ENCODE peak calls at places on chromosome 22, in four cellular contexts. G is WTC11, C is stomach, E is D721Med. I is an unnamed sample.

GRCh38 chr22:22989856-22990255 is 80.5 kb upstream of the GNAZ start:
- DNase-seq in G (no peak), C (no peak), E (no peak), I (no peak)

GRCh38 chr22:46649176-46650077 is 29.2 kb downstream of the GRAMD4 start:
- DNase-seq in G (no peak), C (peak; percentile 39), E (no peak), I (no peak)

GRCh38 chr22:42376721-42377177 is 55.5 kb downstream of the NFAM1 start:
- DNase-seq in G (peak; percentile 65), C (peak; percentile 29), E (no peak), I (no peak)

GRCh38 chr22:43004362-43005035 is 10.4 kb downstream of the PACSIN2 start:
- DNase-seq in G (no peak), C (no peak), E (no peak), I (no peak)

GRCh38 chr22:44045171-44045570 is 21.1 kb downstream of the PARVB start:
- DNase-seq in G (no peak), C (no peak), E (no peak), I (no peak)

GRCh38 chr22:27840436-27840835 is 38.9 kb upstream of the MN1 start:
- DNase-seq in G (no peak), C (no peak), E (no peak), I (no peak)

GRCh38 chr22:48477031-48477721 is 1350.5 kb downstream of the BRD1 start:
- DNase-seq in G (no peak), C (peak; percentile 37), E (no peak), I (no peak)

GRCh38 chr22:35505394-35506258 is 35.0 kb upstream of the RASD2 start:
- DNase-seq in G (no peak), C (no peak), E (no peak), I (no peak)

GRCh38 chr22:35462558-35463230 is 62.8 kb downstream of the MCM5 start:
- DNase-seq in G (no peak), C (no peak), E (no peak), I (no peak)

GRCh38 chr22:37033605-37034430 is 14.3 kb downstream of the MPST start:
- DNase-seq in G (no peak), C (no peak), E (no peak), I (no peak)

GRCh38 chr22:50739279-50739691 is 1.3 kb downstream of the ACR start:
- DNase-seq in G (peak; percentile 10), C (peak; percentile 17), E (no peak), I (peak; percentile 83)

GRCh38 chr22:37607010-37607911 is 1.4 kb upstream of the GGA1 start:
- DNase-seq in G (peak; percentile 97), C (peak; percentile 97), E (peak; percentile 36), I (peak; percentile 94)

GRCh38 chr22:39317084-39317755 is 2.2 kb downstream of the RPL3 start:
- DNase-seq in G (no peak), C (no peak), E (no peak), I (no peak)

GRCh38 chr22:43398246-43398645 is 13.6 kb upstream of the MPPED1 start:
- DNase-seq in G (no peak), C (no peak), E (no peak), I (no peak)

GRCh38 chr22:37370306-37370979 is 56.8 kb downstream of the ELFN2 start:
- DNase-seq in G (no peak), C (peak; percentile 29), E (no peak), I (no peak)

GRCh38 chr22:37090920-37091688 is 18.4 kb downstream of the TMPRSS6 start:
- DNase-seq in G (no peak), C (no peak), E (no peak), I (no peak)

GRCh38 chr22:34430386-34430785 is 510.1 kb upstream of the LARGE1 start:
- DNase-seq in G (no peak), C (no peak), E (no peak), I (no peak)

GRCh38 chr22:47173535-47174021 is 411.1 kb downstream of the TBC1D22A start:
- DNase-seq in G (peak; percentile 4), C (no peak), E (no peak), I (no peak)

GRCh38 chr22:21857501-21857914 is 9.9 kb downstream of the MAPK1 start:
- DNase-seq in G (no peak), C (no peak), E (no peak), I (no peak)

GRCh38 chr22:27220349-27220748 is 563.0 kb downstream of the MIAT start:
- DNase-seq in G (no peak), C (no peak), E (no peak), I (no peak)

GRCh38 chr22:20165421-20165820 is 14.6 kb upstream of the CCDC188 start:
- DNase-seq in G (no peak), C (no peak), E (no peak), I (no peak)

GRCh38 chr22:38314140-38314991 is 2.9 kb downstream of the CSNK1E start:
- DNase-seq in G (no peak), C (no peak), E (no peak), I (no peak)

GRCh38 chr22:49775191-49776052 is 52.3 kb downstream of the BRD1 start:
- DNase-seq in G (no peak), C (no peak), E (no peak), I (no peak)

GRCh38 chr22:42611076-42611475 is 3.6 kb downstream of the POLDIP3 start:
- DNase-seq in G (no peak), C (no peak), E (no peak), I (no peak)

GRCh38 chr22:46746192-46746591 is 8.1 kb upstream of the CERK start:
- DNase-seq in G (no peak), C (no peak), E (no peak), I (no peak)

GRCh38 chr22:36453266-36453607 is 28.2 kb downstream of the TXN2 start:
- DNase-seq in G (no peak), C (no peak), E (no peak), I (no peak)

GRCh38 chr22:23574877-23575276 is 5.2 kb downstream of the IGLL1 start:
- DNase-seq in G (no peak), C (no peak), E (no peak), I (no peak)

GRCh38 chr22:38202437-38203089 is 769 bp downstream of the MAFF start:
- DNase-seq in G (peak; percentile 50), C (peak; percentile 94), E (no peak), I (peak; percentile 95)

DNA sequence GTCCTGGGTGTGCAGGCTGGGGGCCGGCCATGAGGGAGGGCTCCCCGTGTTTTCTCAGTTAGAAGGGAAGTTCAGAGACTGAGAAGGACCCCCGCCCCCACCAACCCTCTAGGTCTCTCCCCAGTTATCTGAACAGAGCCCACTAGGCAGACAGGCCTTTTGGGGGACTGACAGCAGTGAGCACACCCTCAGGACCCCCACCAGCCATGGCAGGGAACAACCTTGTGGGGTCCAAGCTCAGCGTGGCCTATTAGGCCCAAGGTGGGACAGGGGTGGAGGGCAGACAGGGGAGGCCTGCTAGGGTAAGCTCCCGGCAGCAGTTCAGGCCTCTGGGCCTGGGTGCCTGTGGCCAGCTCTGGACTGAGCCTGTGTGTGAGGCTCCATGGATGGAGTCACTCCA is 5.6 kb downstream of the LRRC75B start:
- DNase-seq in G (no peak), C (no peak), E (no peak), I (no peak)
- TF ChIP-seq CTCF in G (no peak), C (no peak), E (no peak), I (no peak)

GRCh38 chr22:40385041-40385782 is 14.8 kb downstream of the SGSM3 start:
- DNase-seq in G (no peak), C (no peak), E (no peak), I (no peak)
- TF ChIP-seq CTCF in G (no peak), C (no peak), E (no peak), I (no peak)

DNA sequence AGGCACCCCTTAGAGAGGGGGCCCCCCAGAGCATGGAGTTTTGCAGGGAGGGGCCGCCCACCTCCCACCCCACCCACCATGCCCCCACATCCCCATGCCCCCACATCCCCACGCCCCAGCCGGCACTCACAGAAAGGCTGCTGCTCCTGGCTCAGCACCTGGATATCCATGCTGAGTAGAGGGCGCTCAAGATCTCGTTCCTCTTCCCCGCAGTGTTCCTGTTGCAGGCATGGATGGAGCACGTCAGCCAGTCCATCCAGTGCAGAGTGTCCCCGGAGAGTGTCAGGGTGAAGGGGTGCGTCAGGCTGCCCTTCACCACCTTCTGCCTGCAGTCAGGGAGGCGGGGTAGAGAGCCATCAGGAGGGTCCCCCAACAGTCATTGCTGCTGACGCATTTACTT is 156.2 kb downstream of the CRYBB2 start:
- DNase-seq in G (peak; percentile 23), C (no peak), E (no peak), I (no peak)
- TF ChIP-seq CTCF in G (no peak), C (no peak), E (no peak), I (no peak)

DNA sequence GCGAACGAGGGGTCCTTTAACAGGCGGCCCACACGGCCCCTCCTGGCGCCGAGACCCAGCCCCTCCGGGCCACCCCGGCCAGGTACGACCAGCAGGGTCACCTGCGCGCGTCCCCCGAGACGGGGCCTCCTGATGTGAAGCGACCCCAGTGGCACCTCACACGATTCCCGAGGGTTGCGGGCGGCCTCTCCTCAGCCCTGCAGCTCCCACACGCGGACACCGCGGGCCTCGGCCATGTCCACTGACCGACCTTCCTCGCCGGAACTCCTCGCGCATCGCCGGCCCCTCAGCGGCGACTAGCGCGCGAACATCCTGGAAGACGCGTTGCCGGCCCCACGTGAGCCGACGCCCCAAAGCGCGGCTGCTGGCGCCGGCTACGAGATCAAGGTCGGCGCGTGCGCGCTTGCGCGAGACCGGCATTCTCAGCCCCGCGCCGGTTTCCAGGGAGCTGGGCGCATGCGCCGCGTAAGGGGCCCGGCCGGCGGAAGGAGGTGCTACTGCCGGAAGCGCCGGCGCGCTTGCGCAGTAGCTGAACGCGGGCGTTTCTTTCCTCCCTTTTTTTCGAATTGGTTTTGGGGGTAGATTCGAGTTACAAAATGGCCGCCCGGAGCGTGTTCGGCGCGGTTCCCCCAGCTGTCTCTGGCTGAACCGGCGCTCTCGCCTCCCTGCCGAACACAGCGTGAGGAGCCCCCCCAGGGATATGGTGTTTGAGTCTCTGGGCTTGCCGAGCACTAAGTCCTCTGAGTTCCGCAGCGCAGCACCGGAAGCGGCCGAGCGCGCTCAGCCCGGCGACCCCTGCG is at the start of gene NUP50:
- DNase-seq in G (peak; percentile 96), C (peak; percentile 98), E (peak; percentile 60), I (peak; percentile 99)
- TF ChIP-seq CTCF in G (no peak), C (no peak), E (no peak), I (no peak)

GRCh38 chr22:32951081-32951806 is 106.9 kb downstream of the SYN3 start:
- DNase-seq in G (peak; percentile 55), C (no peak), E (no peak), I (no peak)
- TF ChIP-seq CTCF in G (peak; percentile 29), C (no peak), E (peak; percentile 19), I (no peak)

GRCh38 chr22:17119481-17120202 is 1.5 kb downstream of the TMEM121B start:
- DNase-seq in G (peak; percentile 83), C (no peak), E (no peak), I (no peak)
- TF ChIP-seq CTCF in G (peak; percentile 71), C (no peak), E (peak; percentile 42), I (no peak)

GRCh38 chr22:32896951-32897350 is 95.4 kb downstream of the TIMP3 start:
- DNase-seq in G (no peak), C (no peak), E (no peak), I (no peak)
- TF ChIP-seq CTCF in G (no peak), C (no peak), E (no peak), I (no peak)

I was measured in osteocyte.